ENCODE peak calls at places on chromosomes 1 and 21, in five cellular contexts. R, S, J, L and K are unnamed samples.

GRCh38 chr1:8077120-8077573 is 51.0 kb upstream of the ERRFI1 start:
- DNase-seq in R (no peak), S (no peak), J (no peak), L (no peak), K (no peak)

GRCh38 chr1:160625725-160626498 is 20.9 kb downstream of the SLAMF1 start:
- DNase-seq in R (peak), S (no peak), J (no peak), L (no peak), K (no peak)

GRCh38 chr1:241630899-241631298 is 9.3 kb downstream of the CHML start:
- DNase-seq in R (no peak), S (no peak), J (no peak), L (no peak), K (no peak)

GRCh38 chr21:44318489-44319285 is 18.8 kb downstream of the PFKL start:
- DNase-seq in R (no peak), S (no peak), J (no peak), L (no peak), K (no peak)

GRCh38 chr1:32924881-32925344 is 23.7 kb upstream of the TMEM54 start:
- DNase-seq in R (no peak), S (no peak), J (no peak), L (no peak), K (no peak)

GRCh38 chr1:51044834-51045233 is 57.2 kb upstream of the C1orf185 start:
- DNase-seq in R (no peak), S (peak), J (no peak), L (no peak), K (no peak)

GRCh38 chr1:154423303-154423987 is 18.3 kb downstream of the IL6R start:
- DNase-seq in R (no peak), S (peak), J (peak), L (no peak), K (no peak)

GRCh38 chr1:171872430-171872829 is 31.1 kb downstream of the DNM3 start:
- DNase-seq in R (no peak), S (no peak), J (no peak), L (no peak), K (no peak)

GRCh38 chr1:58848818-58849411 is 65.1 kb upstream of the JUN start:
- DNase-seq in R (peak), S (peak), J (no peak), L (peak), K (peak)

GRCh38 chr1:211018690-211019089 is 115.3 kb downstream of the KCNH1 start:
- DNase-seq in R (no peak), S (no peak), J (no peak), L (no peak), K (no peak)

GRCh38 chr1:187920976-187921375 is 1092.2 kb downstream of the PLA2G4A start:
- DNase-seq in R (no peak), S (no peak), J (no peak), L (no peak), K (no peak)

GRCh38 chr1:15417365-15417934 is 7.8 kb downstream of the EFHD2 start:
- DNase-seq in R (peak), S (no peak), J (no peak), L (no peak), K (no peak)

GRCh38 chr1:178273707-178274410 is 180.0 kb downstream of the RASAL2 start:
- DNase-seq in R (no peak), S (no peak), J (no peak), L (no peak), K (no peak)

GRCh38 chr1:41758904-41759548 is 159.7 kb downstream of the HIVEP3 start:
- DNase-seq in R (no peak), S (no peak), J (no peak), L (no peak), K (no peak)

GRCh38 chr1:201207046-201207445 is 16.4 kb downstream of the IGFN1 start:
- DNase-seq in R (no peak), S (no peak), J (no peak), L (no peak), K (no peak)

GRCh38 chr1:36115200-36115669 is 9.8 kb downstream of the COL8A2 start:
- DNase-seq in R (no peak), S (no peak), J (no peak), L (no peak), K (no peak)